ENCODE peak calls at places on chromosome 15, in six cellular contexts. F is IMR-90, Z is endodermal cell, R is GM23248, B is mesendoderm, E is MM.1S. V is an unnamed sample.

GRCh38 chr15:58074452-58074851 is 8.9 kb upstream of the ALDH1A2 start:
- DNase-seq in E (no peak), R (no peak), B (no peak), F (no peak), Z (no peak), V (no peak)

GRCh38 chr15:52382647-52383046 is 87.0 kb upstream of the MYO5C start:
- DNase-seq in F (no peak), Z (no peak), R (no peak), B (no peak), E (no peak), V (no peak)

GRCh38 chr15:83053151-83053550 is 13.9 kb downstream of the BTBD1 start:
- DNase-seq in B (no peak), E (peak; percentile 38), F (peak; percentile 86), Z (no peak), R (peak; percentile 76), V (peak; percentile 53)

GRCh38 chr15:70559840-70560239 is 203.5 kb downstream of the UACA start:
- DNase-seq in Z (peak; percentile 45), E (no peak), R (no peak), B (no peak), F (no peak), V (no peak)

GRCh38 chr15:45393851-45394250 is 15.5 kb upstream of the GATM start:
- DNase-seq in Z (peak; percentile 69), R (peak; percentile 21), E (no peak), F (no peak), B (peak; percentile 73), V (no peak)

GRCh38 chr15:34055868-34056595 is 17.0 kb upstream of the AVEN start:
- DNase-seq in B (peak; percentile 30), E (no peak), F (peak; percentile 85), R (peak; percentile 86), Z (no peak), V (peak; percentile 80)

GRCh38 chr15:86654501-86654900 is 574.8 kb downstream of the AGBL1 start:
- DNase-seq in Z (no peak), R (no peak), F (no peak), B (peak; percentile 36), E (no peak), V (no peak)

GRCh38 chr15:50137330-50137761 is 18.3 kb upstream of the ATP8B4 start:
- DNase-seq in R (peak; percentile 99), B (no peak), E (no peak), Z (no peak), F (peak; percentile 99), V (no peak)

DNA sequence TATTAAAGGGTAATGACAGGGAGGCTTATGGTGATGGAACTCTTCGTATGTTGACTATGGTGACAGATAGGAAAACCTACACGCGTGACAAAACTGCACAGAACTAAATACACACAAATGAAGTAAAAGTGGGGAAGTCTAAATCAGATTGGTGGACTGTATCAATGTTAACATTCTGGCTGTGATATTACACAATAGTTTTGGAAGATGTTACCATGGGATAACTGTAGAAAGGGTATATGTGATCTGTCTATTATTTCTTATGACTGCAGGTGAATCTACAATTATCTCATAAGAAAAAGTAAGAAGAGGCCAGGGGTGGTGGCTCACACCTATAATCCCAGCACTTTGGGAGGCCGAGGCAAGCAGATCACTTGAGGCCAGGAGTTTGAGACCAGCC is 9.1 kb downstream of the HIGD2B start:
- DNase-seq in F (no peak), R (no peak), E (no peak), Z (no peak), B (no peak), V (no peak)
- H3K27me3 ChIP-seq in F (peaks cover 37% of the 10 kb centered on the region), R (peaks cover 38% of the 10 kb centered on the region), E (peaks cover 7% of the 10 kb centered on the region), Z (peaks cover 10% of the 10 kb centered on the region), B (no peaks in the 10 kb centered on the region), V (peaks cover 40% of the 10 kb centered on the region)

GRCh38 chr15:59686389-59686788 is 2.7 kb downstream of the BNIP2 start:
- DNase-seq in R (no peak), Z (no peak), B (no peak), F (no peak), E (peak; percentile 33), V (no peak)

GRCh38 chr15:59688383-59688887 is 685 bp downstream of the BNIP2 start:
- DNase-seq in R (peak; percentile 83), F (peak; percentile 77), E (peak; percentile 33), Z (no peak), B (no peak), V (peak; percentile 85)

GRCh38 chr15:59687831-59688230 is 1.3 kb downstream of the BNIP2 start:
- DNase-seq in Z (no peak), R (peak; percentile 77), E (peak; percentile 52), B (no peak), F (peak; percentile 44), V (peak; percentile 50)

GRCh38 chr15:59688888-59689625 is at the start of gene BNIP2:
- DNase-seq in Z (peak; percentile 99), R (peak; percentile 99), E (peak; percentile 99), F (peak; percentile 98), B (peak; percentile 99), V (peak; percentile 100)

DNA sequence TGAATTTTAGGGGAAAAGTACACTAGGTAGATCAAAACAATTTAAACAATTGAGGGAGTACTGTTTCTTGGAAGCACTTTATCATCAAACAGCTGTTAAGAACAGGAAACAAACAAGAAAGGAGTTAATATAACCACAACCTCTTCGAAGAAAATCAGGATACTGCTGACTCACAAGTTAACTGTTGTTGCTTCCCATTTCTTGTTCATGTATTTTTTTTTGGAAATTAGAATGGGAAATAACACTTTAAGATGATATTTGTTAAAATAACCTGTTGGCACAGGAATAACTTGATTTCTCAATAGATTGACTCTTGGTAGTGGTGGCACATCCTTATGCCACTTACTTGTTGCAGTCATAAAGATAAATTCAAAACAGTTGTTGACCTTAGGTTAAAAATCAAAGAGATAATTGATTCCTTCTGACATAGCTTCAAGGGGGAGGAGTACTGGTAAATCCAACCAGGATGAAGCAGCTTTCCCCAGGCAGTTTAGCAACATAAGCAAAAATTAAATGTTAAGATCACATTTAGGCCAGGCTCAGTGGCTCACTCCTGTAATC is 3.3 kb downstream of the BNIP2 start:
- DNase-seq in R (peak; percentile 56), B (no peak), Z (no peak), F (peak; percentile 38), E (no peak), V (peak; percentile 66)
- H3K4me3 ChIP-seq in R (peak overlapping the region; percentile 21), B (no peak overlapping the region), Z (peak overlapping the region; percentile 63), F (no peak overlapping the region), E (peak overlapping the region; percentile 16), V (peak overlapping the region; percentile 5)

GRCh38 chr15:101438482-101439284 is 50.8 kb downstream of the PCSK6 start:
- DNase-seq in E (no peak), F (no peak), B (no peak), Z (no peak), R (no peak), V (no peak)
- H3K9ac ChIP-seq in E (no peak overlapping the region), F (no peak overlapping the region), B (no peak overlapping the region), Z (no peak overlapping the region), R (no peak overlapping the region), V (no peak overlapping the region)

DNA sequence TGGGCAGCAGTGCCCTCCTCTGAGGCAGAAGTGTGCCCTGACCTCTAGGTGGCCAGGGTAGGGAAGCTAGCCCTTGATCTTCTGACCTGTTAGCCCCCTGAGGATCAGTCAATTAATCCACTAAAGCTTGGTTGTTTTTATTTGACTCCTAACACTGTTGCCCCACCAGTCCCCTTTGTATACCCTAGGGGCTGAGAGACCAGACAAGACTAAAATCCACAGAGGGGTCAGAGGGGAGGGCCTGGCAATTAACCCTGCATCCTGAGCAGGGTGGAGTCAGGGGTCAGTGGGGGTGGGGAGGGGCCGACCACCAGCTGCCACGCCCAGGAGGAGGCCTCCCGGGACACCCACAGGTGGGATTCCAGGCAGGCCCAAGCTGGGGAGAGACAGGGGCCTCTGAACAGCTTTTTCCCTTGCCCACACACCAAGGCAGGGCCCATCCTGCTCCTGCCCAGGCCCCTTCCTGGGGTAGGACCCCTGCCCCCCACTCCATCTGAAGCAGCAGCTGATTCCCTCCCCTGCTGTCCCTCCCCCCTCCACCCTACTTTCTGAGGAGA is 52.1 kb downstream of the RHCG start:
- DNase-seq in B (no peak), E (no peak), Z (peak; percentile 53), F (no peak), R (no peak), V (no peak)
- H3K27me3 ChIP-seq in B (no peaks in the 10 kb centered on the region), E (no peaks in the 10 kb centered on the region), Z (peaks cover 15% of the 10 kb centered on the region), F (peaks cover 59% of the 10 kb centered on the region), R (peaks cover 62% of the 10 kb centered on the region), V (peaks cover 79% of the 10 kb centered on the region)

DNA sequence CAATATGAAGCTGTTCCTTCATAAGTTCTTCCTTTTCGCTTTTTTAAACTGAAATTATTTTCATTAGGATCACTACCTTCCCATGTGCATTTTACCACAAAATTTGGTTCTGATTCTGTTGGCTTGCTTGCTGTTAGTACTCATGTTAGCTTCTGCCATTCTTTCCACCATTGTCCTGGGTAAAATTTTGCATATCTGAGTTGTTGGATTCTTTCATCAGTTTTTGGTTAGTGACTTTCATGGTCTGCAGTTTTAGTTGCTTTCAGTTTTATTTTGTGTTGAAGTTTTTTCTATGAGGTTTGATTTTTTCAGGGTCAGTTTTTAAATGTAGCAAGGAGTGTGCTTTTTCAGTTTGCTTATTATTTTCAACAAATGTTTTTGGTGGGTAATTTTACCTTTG is 71.9 kb downstream of the SMAD3 start:
- DNase-seq in Z (peak; percentile 3), E (peak; percentile 57), F (no peak), R (no peak), B (no peak), V (no peak)
- H3K4me3 ChIP-seq in Z (no peak overlapping the region), E (peak overlapping the region; percentile 21), F (no peak overlapping the region), R (peak overlapping the region; percentile 55), B (no peak overlapping the region), V (peak overlapping the region; percentile 23)

V was measured in adipocyte.